ENCODE peak calls at places on chromosome 7, in four cellular contexts. O, S, Y and G are unnamed samples.

GRCh38 chr7:20307119-20307518 is 23.6 kb upstream of the ITGB8 start:
- DNase-seq in S (no peak), O (peak; percentile 46), Y (no peak), G (no peak)

GRCh38 chr7:7946486-7946885 is 22.1 kb upstream of the GLCCI1 start:
- DNase-seq in S (no peak), Y (no peak), O (no peak), G (no peak)

GRCh38 chr7:38002689-38003088 is 82.2 kb downstream of the EPDR1 start:
- DNase-seq in Y (no peak), S (no peak), O (no peak), G (no peak)

GRCh38 chr7:117837841-117838240 is 35.4 kb downstream of the CTTNBP2 start:
- DNase-seq in S (no peak), Y (no peak), O (no peak), G (no peak)

GRCh38 chr7:155591055-155591750 is 44.8 kb upstream of the CNPY1 start:
- DNase-seq in Y (no peak), O (no peak), S (no peak), G (peak; percentile 66)

GRCh38 chr7:43873300-43873699 is 4.0 kb upstream of the MRPS24 start:
- DNase-seq in Y (peak; percentile 46), S (no peak), O (peak; percentile 87), G (no peak)

GRCh38 chr7:53252539-53252938 is 217.1 kb downstream of the POM121L12 start:
- DNase-seq in Y (no peak), S (no peak), O (no peak), G (no peak)

GRCh38 chr7:24119852-24120251 is 164.1 kb upstream of the NPY start:
- DNase-seq in Y (no peak), S (no peak), O (no peak), G (no peak)

GRCh38 chr7:43362652-43363428 is 220.1 kb upstream of the STK17A start:
- DNase-seq in Y (no peak), O (peak; percentile 16), S (peak; percentile 18), G (peak; percentile 73)

GRCh38 chr7:34675749-34676374 is 17.8 kb downstream of the NPSR1 start:
- DNase-seq in Y (no peak), O (no peak), S (no peak), G (no peak)

GRCh38 chr7:107151538-107151937 is 17.3 kb upstream of the HBP1 start:
- DNase-seq in S (no peak), O (no peak), Y (no peak), G (no peak)

GRCh38 chr7:157625973-157626790 is 289.4 kb downstream of the DNAJB6 start:
- DNase-seq in O (no peak), Y (no peak), S (no peak), G (no peak)

GRCh38 chr7:74627699-74628411 is 29.7 kb upstream of the GTF2I start:
- DNase-seq in Y (no peak), S (peak; percentile 16), O (peak; percentile 27), G (no peak)

GRCh38 chr7:3119963-3120362 is 76.3 kb upstream of the CARD11 start:
- DNase-seq in S (no peak), Y (no peak), O (no peak), G (no peak)

GRCh38 chr7:12570529-12571461 is at the start of gene SCIN:
- DNase-seq in Y (peak; percentile 22), S (no peak), O (no peak), G (peak; percentile 88)

GRCh38 chr7:94001396-94001795 is 2.8 kb downstream of the BET1 start:
- DNase-seq in O (peak; percentile 48), S (no peak), Y (no peak), G (no peak)

GRCh38 chr7:47581821-47582747 is at the start of gene TNS3:
- DNase-seq in S (no peak), Y (peak; percentile 44), O (peak; percentile 36), G (peak; percentile 84)
- H3K4me1 ChIP-seq in S (peaks cover 50% of the 10 kb centered on the region), Y (peaks cover 57% of the 10 kb centered on the region), O (peaks cover 33% of the 10 kb centered on the region), G (peaks cover 37% of the 10 kb centered on the region)

GRCh38 chr7:151223728-151224127 is 3.3 kb downstream of the ABCF2 start:
- DNase-seq in S (no peak), Y (no peak), O (no peak), G (no peak)
- H3K36me3 ChIP-seq in S (peaks cover 67% of the 10 kb centered on the region), Y (peaks cover 63% of the 10 kb centered on the region), O (peaks cover 43% of the 10 kb centered on the region), G (peaks cover 40% of the 10 kb centered on the region)

DNA sequence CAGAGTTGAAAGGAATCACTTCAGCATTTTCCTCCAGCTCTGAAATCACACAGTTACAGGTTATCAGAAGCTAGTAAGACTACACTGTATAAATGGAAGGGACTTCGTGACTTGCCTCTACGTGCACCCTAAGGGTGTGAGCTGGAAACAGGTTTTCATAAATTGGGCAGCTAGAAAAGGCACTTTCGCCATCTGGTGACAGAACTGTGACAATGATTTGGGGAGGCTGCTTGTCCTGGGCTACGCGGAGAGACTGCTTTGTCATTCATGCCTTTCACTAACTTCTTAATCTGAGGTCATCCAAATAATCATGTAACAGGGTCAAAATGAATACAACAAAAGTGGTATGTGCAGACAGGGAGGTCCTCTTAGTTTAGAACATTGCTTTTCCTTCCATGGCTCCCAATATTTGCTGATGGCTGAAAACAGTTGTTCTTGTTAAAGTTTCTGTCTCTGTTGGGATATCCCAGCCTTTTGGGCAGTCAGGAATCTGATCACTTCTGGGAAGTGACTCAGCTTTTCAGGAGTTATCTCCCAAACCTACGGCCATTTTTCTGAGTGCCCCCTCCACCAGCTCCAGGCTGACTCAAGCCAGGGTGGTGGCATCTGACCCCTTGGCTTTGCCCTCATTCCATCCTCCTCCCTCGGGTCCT is 17.8 kb downstream of the VWC2 start:
- DNase-seq in Y (no peak), S (peak; percentile 33), O (no peak), G (no peak)
- TF ChIP-seq CTCF in Y (peak; percentile 69), S (peak; percentile 45), O (no peak), G (peak; percentile 39)

GRCh38 chr7:30894866-30895408 is 16.7 kb upstream of the AQP1 start:
- DNase-seq in Y (no peak), S (no peak), O (no peak), G (no peak)
- H3K4me1 ChIP-seq in Y (peaks cover 77% of the 10 kb centered on the region), S (peaks cover 79% of the 10 kb centered on the region), O (peaks cover 9% of the 10 kb centered on the region), G (peaks cover 54% of the 10 kb centered on the region)

DNA sequence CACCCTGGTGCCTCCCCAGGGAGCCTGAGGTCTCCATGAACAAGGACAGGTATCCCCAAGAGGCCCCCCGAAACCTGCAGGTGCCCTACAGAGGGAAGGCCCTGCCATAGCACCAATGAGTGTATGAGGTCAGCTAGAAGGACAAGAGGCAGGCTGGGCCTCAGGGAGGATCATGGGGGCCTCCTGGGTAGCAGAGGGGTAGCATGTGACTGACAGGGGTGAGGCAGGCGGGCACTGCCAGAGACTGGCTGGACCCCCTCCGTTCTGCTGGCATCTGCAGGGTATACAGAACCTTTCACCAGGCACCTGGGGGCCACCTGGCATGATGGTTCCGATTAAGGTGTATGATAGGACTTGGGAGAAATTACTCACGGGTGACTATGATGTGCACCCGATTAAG is 79.2 kb upstream of the KCTD7 start:
- DNase-seq in Y (no peak), O (no peak), S (no peak), G (peak; percentile 14)
- H3K36me3 ChIP-seq in Y (peaks cover 82% of the 10 kb centered on the region), O (peaks cover 54% of the 10 kb centered on the region), S (peaks cover 92% of the 10 kb centered on the region), G (peaks cover 6% of the 10 kb centered on the region)

DNA sequence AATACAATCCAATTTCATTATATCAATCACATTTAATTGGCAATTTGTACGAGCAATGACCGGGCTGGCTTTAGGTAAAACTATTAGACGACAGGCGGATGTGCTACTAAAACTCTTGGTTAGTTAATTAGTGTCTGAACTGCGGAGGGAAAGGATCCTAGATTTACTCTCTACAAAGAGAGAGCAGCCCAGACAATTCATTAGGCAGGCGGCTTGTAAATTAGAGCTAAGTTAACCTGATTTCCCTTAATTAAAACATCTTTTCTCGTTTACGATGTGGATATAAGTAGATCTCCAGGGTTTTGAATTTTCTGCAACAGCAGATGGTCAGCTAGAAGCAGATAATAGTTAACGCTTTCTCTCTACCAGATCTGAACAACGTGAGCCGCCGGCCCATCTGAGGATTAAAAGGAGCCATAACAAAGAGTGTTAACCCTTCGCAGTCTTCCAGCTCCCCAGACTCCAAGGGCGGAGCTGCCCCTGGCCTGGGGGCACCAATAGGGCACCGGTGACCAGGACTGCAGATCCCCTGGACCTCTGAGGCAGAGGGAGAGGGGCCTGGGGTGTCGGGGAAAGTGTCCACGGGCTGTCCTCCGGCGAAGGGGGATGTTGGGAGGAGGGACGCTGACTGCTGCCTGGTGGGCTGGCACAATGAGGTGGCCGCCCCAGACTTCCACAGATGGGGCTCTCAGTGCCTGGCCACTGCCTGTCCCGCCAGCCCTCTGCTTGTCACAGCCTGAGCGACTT is 6.3 kb upstream of the UNCX start:
- DNase-seq in O (no peak), S (no peak), Y (no peak), G (no peak)
- TF ChIP-seq CTCF in O (no peak), S (no peak), Y (no peak), G (no peak)

GRCh38 chr7:101818699-101819071 is 1.3 kb downstream of the CUX1 start:
- DNase-seq in O (no peak), S (no peak), Y (no peak), G (no peak)
- H3K4me1 ChIP-seq in O (peaks cover 13% of the 10 kb centered on the region), S (peaks cover 56% of the 10 kb centered on the region), Y (peaks cover 74% of the 10 kb centered on the region), G (peaks cover 23% of the 10 kb centered on the region)

DNA sequence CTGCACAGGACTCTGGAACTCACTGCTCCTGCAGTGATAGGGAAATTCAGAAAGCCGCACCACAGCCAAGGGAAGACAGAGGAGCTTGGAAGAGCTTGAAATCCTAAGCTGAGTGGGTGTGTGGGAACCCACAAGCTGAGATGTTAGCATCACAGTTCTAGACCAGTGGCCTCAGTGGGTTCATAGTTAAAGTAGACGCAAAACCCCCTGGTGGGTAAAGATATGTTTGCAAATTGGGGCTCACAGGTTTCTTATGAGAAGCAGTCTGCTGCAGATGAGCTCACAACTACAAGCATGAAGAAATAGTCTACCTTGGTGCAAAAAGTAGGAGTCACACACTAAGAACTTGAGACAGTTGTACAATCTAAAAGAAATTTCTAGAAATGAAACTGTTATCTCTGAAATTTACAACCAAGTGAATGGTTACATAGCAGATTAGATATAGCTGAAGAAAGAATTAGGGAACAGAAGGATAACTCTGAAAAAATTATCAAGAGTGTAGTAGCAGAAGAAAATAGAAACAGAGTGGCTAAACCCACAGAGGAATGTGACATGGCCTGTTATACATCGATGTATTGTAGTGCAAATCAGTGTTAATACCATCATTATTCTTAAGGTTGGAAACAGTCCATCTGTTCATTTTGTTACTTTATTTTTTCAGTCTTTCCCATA is 77.2 kb downstream of the DYNC2I1 start:
- DNase-seq in S (no peak), Y (no peak), O (no peak), G (no peak)
- H3K36me3 ChIP-seq in S (peaks cover 97% of the 10 kb centered on the region), Y (peaks cover 99% of the 10 kb centered on the region), O (peaks cover 27% of the 10 kb centered on the region), G (peaks cover 12% of the 10 kb centered on the region)